ENCODE peak calls at places on chromosomes 11 and 22, in nine cellular contexts. Y, H, J, C, S, F, K, Q and T are unnamed samples.

GRCh38 chr11:111105566-111105965 is 140.0 kb upstream of the POU2AF2 start:
- DNase-seq in S (no peak), Q (no peak), K (no peak), Y (no peak), F (no peak), H (no peak), J (no peak), C (no peak), T (no peak)

GRCh38 chr22:45550891-45551290 is 48.2 kb downstream of the FBLN1 start:
- DNase-seq in J (no peak), K (no peak), Y (no peak), Q (no peak), H (no peak), F (no peak), C (no peak), S (no peak), T (no peak)

GRCh38 chr22:20434264-20434751 is 3.3 kb downstream of the SCARF2 start:
- DNase-seq in H (no peak), F (no peak), Q (no peak), Y (no peak), S (no peak), J (no peak), K (no peak), C (no peak), T (no peak)

GRCh38 chr22:37599161-37599560 is 9.5 kb upstream of the GGA1 start:
- DNase-seq in K (no peak), H (no peak), Q (peak; percentile 41), F (peak; percentile 8), J (no peak), Y (no peak), C (no peak), S (no peak), T (no peak)

GRCh38 chr11:12683857-12684256 is 9.6 kb downstream of the TEAD1 start:
- DNase-seq in K (no peak), Q (no peak), S (no peak), C (peak; percentile 84), Y (no peak), J (no peak), H (no peak), F (peak; percentile 68), T (no peak)

GRCh38 chr11:12556788-12557384 is 117.3 kb upstream of the TEAD1 start:
- DNase-seq in J (no peak), K (no peak), S (peak; percentile 35), Y (no peak), F (peak; percentile 63), C (peak; percentile 85), Q (peak; percentile 84), H (peak; percentile 65), T (no peak)

GRCh38 chr22:17767236-17768065 is 6.8 kb downstream of the BID start:
- DNase-seq in F (no peak), K (no peak), Q (no peak), Y (no peak), S (no peak), C (no peak), H (no peak), J (no peak), T (peak; percentile 31)

GRCh38 chr22:27804683-27805297 is 3.2 kb upstream of the MN1 start:
- DNase-seq in K (no peak), Q (peak; percentile 77), C (peak; percentile 46), Y (peak; percentile 82), H (peak; percentile 70), S (peak; percentile 64), J (peak; percentile 44), F (peak; percentile 66), T (peak; percentile 4)

GRCh38 chr11:8707541-8708270 is 25.1 kb downstream of the RPL27A start:
- DNase-seq in Q (peak; percentile 96), Y (no peak), H (peak; percentile 79), K (peak; percentile 66), S (no peak), J (no peak), C (no peak), F (no peak), T (no peak)